ENCODE peak calls at places on chromosomes 1 and 21, in nine cellular contexts. D, U, I, Y, E, R, Q, F and W are unnamed samples.

GRCh38 chr1:8660455-8660854 is 157.0 kb downstream of the RERE start:
- DNase-seq in U (no peak), F (no peak), R (no peak), Q (peak; percentile 36), E (peak; percentile 36), Y (no peak), I (peak; percentile 36), D (no peak), W (no peak)

GRCh38 chr1:47231314-47232186 is 475 bp downstream of the TAL1 start:
- DNase-seq in I (no peak), Y (peak; percentile 17), R (peak; percentile 66), D (no peak), E (peak; percentile 84), F (no peak), Q (peak; percentile 57), U (no peak), W (peak; percentile 29)

GRCh38 chr21:33478858-33479678 is 706 bp downstream of the TMEM50B start:
- DNase-seq in Q (peak; percentile 30), E (peak; percentile 64), I (peak; percentile 31), D (no peak), F (peak; percentile 44), U (peak; percentile 26), Y (peak; percentile 18), R (peak; percentile 73), W (peak; percentile 22)

GRCh38 chr1:113804421-113805255 is 7.6 kb downstream of the RSBN1 start:
- DNase-seq in D (no peak), Q (no peak), Y (peak; percentile 64), U (no peak), E (peak; percentile 83), I (peak; percentile 75), R (no peak), F (no peak), W (no peak)

GRCh38 chr1:7490576-7490975 is 280.5 kb upstream of the VAMP3 start:
- DNase-seq in Q (no peak), F (no peak), E (no peak), D (no peak), I (no peak), Y (no peak), U (no peak), R (no peak), W (no peak)

GRCh38 chr1:174239541-174239940 is 80.2 kb downstream of the RABGAP1L start:
- DNase-seq in F (no peak), E (no peak), I (no peak), D (no peak), Y (no peak), R (no peak), U (no peak), Q (no peak), W (no peak)

GRCh38 chr1:2609271-2610035 is 22.9 kb downstream of the PRXL2B start:
- DNase-seq in D (no peak), U (peak; percentile 9), E (no peak), Q (no peak), I (no peak), R (no peak), F (no peak), Y (no peak), W (peak; percentile 10)

GRCh38 chr1:36183309-36183856 is 27.4 kb downstream of the MAP7D1 start:
- DNase-seq in Q (no peak), E (no peak), Y (no peak), I (no peak), U (no peak), D (no peak), R (no peak), F (no peak), W (no peak)

GRCh38 chr1:154534263-154534844 is 24.1 kb downstream of the UBE2Q1 start:
- DNase-seq in R (peak; percentile 70), I (peak; percentile 77), Q (no peak), E (peak; percentile 64), U (peak; percentile 46), F (peak; percentile 73), Y (peak; percentile 77), D (no peak), W (no peak)

GRCh38 chr1:150994248-150994647 is 12.2 kb downstream of the ANXA9 start:
- DNase-seq in F (no peak), E (no peak), R (no peak), I (no peak), Q (no peak), D (no peak), U (no peak), Y (no peak), W (no peak)

GRCh38 chr1:116909511-116910378 is at the start of gene PTGFRN:
- DNase-seq in Q (peak; percentile 73), D (no peak), E (peak; percentile 78), R (peak; percentile 91), F (peak; percentile 71), Y (peak; percentile 51), I (peak; percentile 71), U (peak; percentile 53), W (no peak)

GRCh38 chr1:31991202-31991601 is 22.5 kb upstream of the KHDRBS1 start:
- DNase-seq in Y (no peak), R (no peak), Q (no peak), U (no peak), D (no peak), I (no peak), F (no peak), E (no peak), W (no peak)

GRCh38 chr1:35530168-35530567 is 27.0 kb downstream of the KIAA0319L start:
- DNase-seq in E (no peak), Q (no peak), I (no peak), Y (no peak), D (no peak), R (no peak), F (no peak), U (no peak), W (no peak)

GRCh38 chr21:40143822-40144525 is 276.7 kb downstream of the PCP4 start:
- DNase-seq in U (peak; percentile 49), F (no peak), Y (peak; percentile 33), D (no peak), Q (no peak), I (peak; percentile 15), E (peak; percentile 62), R (peak; percentile 77), W (no peak)

GRCh38 chr21:41141031-41141457 is 26.9 kb upstream of the BACE2 start:
- DNase-seq in F (no peak), D (no peak), R (no peak), E (no peak), Y (no peak), U (no peak), I (peak; percentile 17), Q (no peak), W (no peak)

GRCh38 chr21:27649323-27649722 is 682.4 kb upstream of the ADAMTS5 start:
- DNase-seq in U (no peak), E (no peak), D (no peak), Y (no peak), Q (no peak), I (peak; percentile 17), R (no peak), F (no peak), W (no peak)

GRCh38 chr1:171343727-171344472 is 29.9 kb downstream of the FMO4 start:
- DNase-seq in D (no peak), Y (no peak), Q (no peak), F (no peak), I (no peak), E (no peak), U (no peak), R (no peak), W (no peak)

GRCh38 chr21:28336299-28336698 is 656.4 kb downstream of the LTN1 start:
- DNase-seq in Y (peak; percentile 11), D (no peak), I (peak; percentile 11), E (no peak), F (no peak), R (peak; percentile 49), Q (peak; percentile 18), U (no peak), W (no peak)

GRCh38 chr1:47182681-47183235 is 7.1 kb downstream of the PDZK1IP1 start:
- DNase-seq in E (no peak), Q (no peak), R (no peak), Y (no peak), D (no peak), I (no peak), U (no peak), F (no peak), W (no peak)

GRCh38 chr1:36919491-36920145 is 114.7 kb downstream of the GRIK3 start:
- DNase-seq in I (no peak), Y (no peak), D (no peak), U (no peak), E (no peak), F (no peak), Q (no peak), R (no peak), W (no peak)

GRCh38 chr1:93980320-93980744 is 71.1 kb upstream of the GCLM start:
- DNase-seq in E (peak; percentile 15), F (no peak), D (no peak), U (no peak), I (no peak), Y (no peak), R (peak; percentile 43), Q (no peak), W (no peak)
- TF ChIP-seq CTCF in E (peak; percentile 56), F (peak; percentile 26), D (no peak), U (peak; percentile 63), I (no peak), Y (peak; percentile 12), R (peak; percentile 59), Q (no peak), W (no peak)

GRCh38 chr1:5960336-5960735 is 31.9 kb downstream of the NPHP4 start:
- DNase-seq in U (no peak), D (no peak), F (no peak), R (no peak), Q (no peak), Y (no peak), I (no peak), E (no peak), W (no peak)
- TF ChIP-seq CTCF in U (no peak), D (no peak), F (no peak), R (no peak), Q (no peak), Y (no peak), I (no peak), E (no peak), W (no peak)

GRCh38 chr21:32467291-32467690 is 54.8 kb downstream of the EVA1C start:
- DNase-seq in R (no peak), U (no peak), F (no peak), Y (no peak), I (no peak), Q (no peak), E (no peak), D (no peak), W (no peak)
- TF ChIP-seq CTCF in R (no peak), U (no peak), F (no peak), Y (no peak), I (no peak), Q (no peak), E (no peak), D (no peak), W (no peak)

GRCh38 chr1:40161888-40162397 is 756 bp downstream of the RLF start:
- DNase-seq in Y (no peak), I (no peak), D (no peak), Q (no peak), F (no peak), E (no peak), U (no peak), R (no peak), W (no peak)
- TF ChIP-seq CTCF in Y (no peak), I (no peak), D (no peak), Q (no peak), F (no peak), E (peak; percentile 24), U (no peak), R (no peak), W (no peak)